ENCODE peak calls at places on chromosomes 6 and 20, in eight cellular contexts. V is tibial nerve, E is thyroid gland, N is left lung, K is cardiac muscle cell, C is GM23248, P is fibroblast of lung, J is testis. W is an unnamed sample.
A peak's percentile ranks its signal among the peaks of the same experiment; 100 is the strongest.

GRCh38 chr6:35642471-35643161 is 46.1 kb downstream of the FKBP5 start:
- DNase-seq in C (no peak), N (no peak), V (no peak), J (no peak), K (peak; percentile 19), P (no peak), E (no peak), W (no peak)

GRCh38 chr6:21350917-21351316 is 242.6 kb upstream of the SOX4 start:
- DNase-seq in N (no peak), E (no peak), J (no peak), P (no peak), V (no peak), K (no peak), C (no peak), W (no peak)

GRCh38 chr20:59291740-59292139 is 8.7 kb upstream of the EDN3 start:
- DNase-seq in K (no peak), C (no peak), N (no peak), E (no peak), V (no peak), P (no peak), J (no peak), W (no peak)

GRCh38 chr20:32792316-32792715 is 27.4 kb upstream of the MAPRE1 start:
- DNase-seq in K (peak; percentile 50), C (peak; percentile 4), E (no peak), J (peak; percentile 32), N (no peak), V (no peak), P (peak; percentile 67), W (no peak)

GRCh38 chr6:52724406-52725121 is 38.7 kb downstream of the GSTA2 start:
- DNase-seq in C (peak; percentile 88), E (peak; percentile 92), N (peak; percentile 84), J (peak; percentile 88), P (peak; percentile 61), K (peak; percentile 82), V (peak; percentile 61), W (peak; percentile 61)

GRCh38 chr6:158972241-158973233 is 27.5 kb downstream of the RSPH3 start:
- DNase-seq in P (peak; percentile 43), C (peak; percentile 77), V (no peak), N (no peak), E (no peak), K (peak; percentile 77), J (no peak), W (no peak)

GRCh38 chr20:35663813-35664543 is 722 bp downstream of the CPNE1 start:
- DNase-seq in K (peak; percentile 41), J (peak; percentile 78), E (peak; percentile 45), C (peak; percentile 52), N (no peak), V (peak; percentile 19), P (peak; percentile 32), W (peak; percentile 68)

GRCh38 chr20:22207280-22207679 is 377.1 kb downstream of the FOXA2 start:
- DNase-seq in C (no peak), P (no peak), V (no peak), E (no peak), N (no peak), K (no peak), J (no peak), W (no peak)

GRCh38 chr6:42979523-42980177 is 669 bp upstream of the PEX6 start:
- DNase-seq in N (peak; percentile 8), J (no peak), P (peak; percentile 47), C (peak; percentile 81), E (no peak), K (no peak), V (no peak), W (no peak)

GRCh38 chr6:7899046-7899888 is 11.3 kb downstream of the TXNDC5 start:
- DNase-seq in P (no peak), V (no peak), E (no peak), J (no peak), C (no peak), N (no peak), K (no peak), W (no peak)

GRCh38 chr6:34272022-34272926 is 23.5 kb upstream of the SMIM29 start:
- DNase-seq in V (no peak), J (no peak), P (no peak), N (peak; percentile 87), K (no peak), E (no peak), C (no peak), W (no peak)

GRCh38 chr6:74645108-74645849 is 560.6 kb downstream of the COL12A1 start:
- DNase-seq in V (no peak), N (no peak), K (no peak), P (no peak), C (no peak), J (no peak), E (no peak), W (no peak)

GRCh38 chr6:149965191-149966020 is 1.7 kb downstream of the ULBP1 start:
- DNase-seq in N (no peak), V (no peak), P (no peak), E (peak; percentile 13), C (no peak), K (no peak), J (no peak), W (no peak)

GRCh38 chr6:113522376-113522775 is 334.8 kb upstream of the MARCKS start:
- DNase-seq in E (no peak), C (no peak), V (no peak), J (no peak), K (peak; percentile 6), P (no peak), N (no peak), W (no peak)

GRCh38 chr6:12483712-12484111 is 193.6 kb downstream of the EDN1 start:
- DNase-seq in C (peak; percentile 94), P (peak; percentile 99), E (no peak), V (no peak), J (no peak), N (no peak), K (peak; percentile 62), W (no peak)

GRCh38 chr6:129929433-129929832 is 68.3 kb upstream of the TMEM244 start:
- DNase-seq in V (no peak), K (peak; percentile 78), E (no peak), P (peak; percentile 90), J (no peak), C (peak; percentile 93), N (no peak), W (no peak)

GRCh38 chr20:63162206-63162770 is 53.6 kb downstream of the YTHDF1 start:
- DNase-seq in P (no peak), V (no peak), K (no peak), E (no peak), N (peak; percentile 61), C (no peak), J (no peak), W (no peak)

GRCh38 chr20:37154684-37155298 is 24.3 kb upstream of the RPN2 start:
- DNase-seq in K (no peak), N (no peak), J (no peak), C (no peak), V (no peak), P (no peak), E (no peak), W (no peak)

GRCh38 chr20:37160683-37161082 is 18.4 kb upstream of the RPN2 start:
- DNase-seq in V (no peak), P (no peak), E (peak; percentile 39), J (no peak), K (no peak), N (no peak), C (no peak), W (no peak)

GRCh38 chr20:37161830-37162549 is 17.1 kb upstream of the RPN2 start:
- DNase-seq in J (no peak), N (no peak), P (no peak), C (peak; percentile 8), K (no peak), E (no peak), V (no peak), W (no peak)

GRCh38 chr20:37155987-37156386 is 23.1 kb upstream of the RPN2 start:
- DNase-seq in E (no peak), P (no peak), N (no peak), V (no peak), K (no peak), J (no peak), C (no peak), W (no peak)

GRCh38 chr20:37158248-37158647 is 20.9 kb upstream of the RPN2 start:
- DNase-seq in K (no peak), E (no peak), C (no peak), J (no peak), N (no peak), P (no peak), V (no peak), W (no peak)
- H3K4me3 ChIP-seq in K (no peak overlapping the region), E (no peak overlapping the region), C (no peak overlapping the region), J (no peak overlapping the region), N (no peak overlapping the region), P (no peak overlapping the region), V (no peak overlapping the region), W (no peak overlapping the region)

GRCh38 chr6:5231289-5231688 is 29.5 kb downstream of the LYRM4 start:
- DNase-seq in V (no peak), J (no peak), P (peak; percentile 15), C (no peak), K (no peak), E (no peak), N (no peak), W (no peak)
- H3K27ac ChIP-seq in V (peak overlapping the region; percentile 31), J (no peak overlapping the region), P (no peak overlapping the region), C (no peak overlapping the region), K (no peak overlapping the region), E (no peak overlapping the region), N (no peak overlapping the region), W (no peak overlapping the region)

DNA sequence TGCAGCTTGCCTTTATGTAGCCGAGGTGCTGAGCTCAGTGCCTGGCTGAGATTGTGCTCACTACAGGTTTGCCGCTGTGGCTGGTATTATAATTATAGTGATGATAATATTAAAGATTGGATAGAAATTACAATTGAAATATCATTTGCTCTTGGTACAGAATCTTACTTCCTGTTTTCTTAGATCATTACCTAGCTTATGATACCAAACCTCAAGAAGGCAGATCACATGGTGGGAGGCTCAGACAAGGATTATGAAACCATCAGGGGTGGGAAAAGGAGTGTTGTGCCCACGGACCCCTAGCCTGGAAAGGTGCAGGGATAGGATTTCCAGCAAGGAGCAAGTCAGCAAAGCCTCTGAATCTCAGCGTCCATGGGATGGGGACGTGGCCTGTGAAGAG is 70.6 kb downstream of the IGF2R start:
- DNase-seq in N (no peak), K (no peak), C (no peak), P (no peak), V (no peak), J (no peak), E (no peak), W (no peak)
- H3K4me1 ChIP-seq in N (peaks cover 9% of the 10 kb centered on the region), K (no peaks in the 10 kb centered on the region), C (peaks cover 45% of the 10 kb centered on the region), P (peaks cover 26% of the 10 kb centered on the region), V (peaks cover 13% of the 10 kb centered on the region), J (no peaks in the 10 kb centered on the region), E (peaks cover 13% of the 10 kb centered on the region), W (peaks cover 34% of the 10 kb centered on the region)

DNA sequence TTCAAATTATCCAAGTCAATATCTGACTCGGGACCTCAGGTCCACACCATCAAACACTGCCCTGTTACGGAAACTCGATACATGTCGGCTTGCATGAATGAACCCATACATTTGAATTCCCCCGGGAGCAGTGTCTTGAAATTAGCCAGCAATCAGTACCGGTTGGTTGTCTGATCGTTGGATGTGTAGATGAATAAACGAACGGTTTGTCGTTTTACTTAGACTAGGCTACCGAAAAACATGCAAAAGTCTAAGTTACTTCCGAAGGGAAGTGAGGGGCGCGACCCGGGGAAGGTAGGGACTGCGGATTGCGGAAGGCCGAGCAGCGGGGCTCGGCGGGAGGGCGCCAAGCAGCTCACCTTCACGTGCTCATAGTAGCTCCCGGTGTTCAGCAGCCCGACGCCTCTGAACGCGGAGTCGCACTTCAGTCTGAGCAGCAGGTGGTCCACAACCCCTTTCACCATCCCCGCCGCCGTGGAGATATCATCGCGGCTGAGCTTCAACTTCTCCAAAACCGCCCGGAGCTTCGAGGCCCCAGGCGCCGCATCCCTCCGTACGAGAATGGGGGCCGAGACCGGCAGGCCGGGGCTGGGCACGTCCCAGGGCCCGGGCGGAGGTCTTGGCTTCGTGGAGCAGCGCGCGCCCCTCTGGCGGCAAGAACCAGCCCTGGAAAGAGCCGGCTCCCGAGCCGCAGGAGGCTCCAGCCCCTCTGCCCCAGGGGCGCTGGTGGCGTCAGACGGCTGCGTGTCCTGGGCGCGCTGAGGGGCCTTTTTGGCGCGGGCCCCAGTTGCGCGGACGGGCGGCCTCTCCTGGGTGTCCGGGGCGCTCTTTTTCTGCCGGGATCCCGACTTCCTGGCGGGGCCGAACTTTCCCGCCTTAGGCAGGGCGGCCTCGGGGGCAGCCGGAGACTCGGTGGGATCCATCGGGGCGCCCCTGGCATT is 661 bp downstream of the CGAS start:
- DNase-seq in E (peak; percentile 13), P (peak; percentile 26), K (peak; percentile 59), J (peak; percentile 47), V (peak; percentile 14), C (peak; percentile 76), N (peak; percentile 89), W (no peak)
- H3K4me3 ChIP-seq in E (peak overlapping the region; percentile 53), P (peak overlapping the region; percentile 77), K (peak overlapping the region; percentile 16), J (peak overlapping the region; percentile 75), V (peak overlapping the region; percentile 80), C (peak overlapping the region; percentile 79), N (peak overlapping the region; percentile 70), W (peak overlapping the region; percentile 78)